ENCODE peak calls at places on chromosome 2, in eight cellular contexts. A is breast epithelium; R is stimulated activated naive CD8-positive, alpha-beta T cell treated with anti-CD3 and anti-CD28 coated beads, Interleukin-15, Interleukin-2, amounts not matched to agents 100 U/mL and 50 U/mL, for 24 hours; G is SW 1271; X is activated T-cell treated with anti-CD3 and anti-CD28 coated beads for 1 hour; I is nephron progenitor cell; U is GM23338; S is pancreas. K is an unnamed sample.

GRCh38 chr2:128584296-128584900 is 265.7 kb upstream of the HS6ST1 start:
- DNase-seq in A (peak; percentile 2), R (no peak), G (no peak), X (no peak), I (no peak), U (no peak), S (no peak), K (no peak)

GRCh38 chr2:174697267-174697666 is 67.0 kb downstream of the CHRNA1 start:
- DNase-seq in A (no peak), R (peak; percentile 64), G (peak; percentile 47), X (peak; percentile 34), I (peak; percentile 64), U (peak; percentile 89), S (peak; percentile 41), K (peak; percentile 30)

GRCh38 chr2:115165529-115166109 is 723.2 kb downstream of the DPP10 start:
- DNase-seq in A (no peak), R (no peak), G (peak; percentile 2), X (no peak), I (peak; percentile 35), U (peak; percentile 57), S (no peak), K (peak; percentile 9)

GRCh38 chr2:162524192-162524591 is 180.3 kb downstream of the GCA start:
- DNase-seq in A (no peak), R (no peak), G (no peak), X (no peak), I (peak; percentile 4), U (peak; percentile 54), S (peak; percentile 18), K (no peak)

GRCh38 chr2:237932731-237933131 is 34.1 kb upstream of the UBE2F start:
- DNase-seq in A (no peak), R (no peak), G (no peak), X (no peak), I (no peak), U (no peak), S (no peak), K (no peak)

GRCh38 chr2:118223487-118224136 is 135.3 kb downstream of the INSIG2 start:
- DNase-seq in A (no peak), R (peak; percentile 9), G (no peak), X (no peak), I (peak; percentile 25), U (peak; percentile 63), S (no peak), K (no peak)

GRCh38 chr2:607709-608108 is 69.5 kb downstream of the TMEM18 start:
- DNase-seq in A (no peak), R (no peak), G (no peak), X (no peak), I (no peak), U (no peak), S (no peak), K (no peak)

GRCh38 chr2:71829008-71829407 is 318.7 kb downstream of the CYP26B1 start:
- DNase-seq in A (no peak), R (no peak), G (no peak), X (no peak), I (no peak), U (no peak), S (no peak), K (no peak)

GRCh38 chr2:191910518-191910917 is 63.6 kb upstream of the CAVIN2 start:
- DNase-seq in A (no peak), R (no peak), G (no peak), X (no peak), I (no peak), U (no peak), S (no peak), K (no peak)

GRCh38 chr2:20175267-20175666 is 49.7 kb downstream of the SDC1 start:
- DNase-seq in A (no peak), R (no peak), G (no peak), X (no peak), I (no peak), U (no peak), S (no peak), K (no peak)

GRCh38 chr2:225326969-225327368 is 72.5 kb upstream of the NYAP2 start:
- DNase-seq in A (no peak), R (no peak), G (no peak), X (no peak), I (no peak), U (no peak), S (no peak), K (no peak)

GRCh38 chr2:121309801-121310200 is 24.8 kb upstream of the TFCP2L1 start:
- DNase-seq in A (no peak), R (no peak), G (no peak), X (no peak), I (no peak), U (no peak), S (no peak), K (no peak)

GRCh38 chr2:39359453-39360038 is 77.5 kb downstream of the MAP4K3 start:
- DNase-seq in A (no peak), R (no peak), G (no peak), X (no peak), I (no peak), U (peak; percentile 37), S (no peak), K (no peak)

GRCh38 chr2:42464631-42465030 is 29.2 kb downstream of the KCNG3 start:
- DNase-seq in A (no peak), R (no peak), G (no peak), X (no peak), I (no peak), U (no peak), S (no peak), K (no peak)